ENCODE peak calls at places on chromosomes 1 and 21, in ten cellular contexts. X is stimulated activated naive CD4-positive, alpha-beta T cell; J is MM.1S; C is glutamatergic neuron; U is activated naive CD8-positive, alpha-beta T cell treated with anti-CD3 and anti-CD28 coated beads, Interleukin-2, amount 10 ng/mL, durations not matched to agents 7 days and 5 days; K is activated CD8-positive, alpha-beta memory T cell treated with anti-CD3 and anti-CD28 coated beads, Interleukin-2, amount 50 U/mL, for 4 hours; F is myocyte; M is hippocampal formation; Y is stimulated activated naive B cell treated with anti-CD40 and anti-IgM and Interleukin-4, amounts not matched to agents 10 μg/mL and 1 μg/mL and 100 μg/mL, for 72 hours; I is activated CD4-positive, alpha-beta T cell treated with anti-CD3 and anti-CD28 coated beads for 4 hours. N is an unnamed sample.

GRCh38 chr1:82564338-82564737 is 763.6 kb downstream of the ADGRL2 start:
- DNase-seq in X (no peak), J (no peak), C (no peak), U (no peak), K (no peak), F (no peak), M (no peak), Y (no peak), I (no peak), N (no peak)

GRCh38 chr1:214957330-214958137 is 125.0 kb upstream of the KCNK2 start:
- DNase-seq in X (no peak), J (no peak), C (no peak), U (no peak), K (no peak), F (peak; percentile 80), M (no peak), Y (no peak), I (no peak), N (no peak)

GRCh38 chr1:156430305-156430704 is 61.3 kb downstream of the RHBG start:
- DNase-seq in X (no peak), J (no peak), C (no peak), U (no peak), K (no peak), F (no peak), M (no peak), Y (no peak), I (no peak), N (peak; percentile 40)

GRCh38 chr1:186983327-186983726 is 154.6 kb downstream of the PLA2G4A start:
- DNase-seq in X (no peak), J (no peak), C (no peak), U (no peak), K (no peak), F (no peak), M (no peak), Y (no peak), I (no peak), N (no peak)

GRCh38 chr1:44025816-44026215 is 5.4 kb downstream of the SLC6A9 start:
- DNase-seq in X (no peak), J (no peak), C (no peak), U (no peak), K (no peak), F (no peak), M (no peak), Y (no peak), I (no peak), N (no peak)

GRCh38 chr1:177137814-177138213 is 26.7 kb downstream of the ASTN1 start:
- DNase-seq in X (no peak), J (no peak), C (no peak), U (no peak), K (no peak), F (no peak), M (no peak), Y (no peak), I (no peak), N (no peak)

GRCh38 chr1:31470794-31471315 is 57.8 kb downstream of the SERINC2 start:
- DNase-seq in X (no peak), J (no peak), C (no peak), U (no peak), K (no peak), F (no peak), M (no peak), Y (no peak), I (no peak), N (no peak)

GRCh38 chr1:23592209-23592905 is 33.1 kb upstream of the ID3 start:
- DNase-seq in X (no peak), J (no peak), C (no peak), U (no peak), K (no peak), F (peak; percentile 26), M (no peak), Y (no peak), I (no peak), N (no peak)

GRCh38 chr1:96236156-96236739 is 485.3 kb upstream of the PTBP2 start:
- DNase-seq in X (no peak), J (peak; percentile 15), C (no peak), U (no peak), K (no peak), F (peak; percentile 72), M (peak; percentile 54), Y (no peak), I (no peak), N (no peak)

GRCh38 chr21:26709090-26709489 is 136.0 kb upstream of the CYYR1 start:
- DNase-seq in X (no peak), J (no peak), C (no peak), U (no peak), K (no peak), F (no peak), M (no peak), Y (no peak), I (no peak), N (no peak)

GRCh38 chr1:43659785-43660184 is 9.8 kb downstream of the KDM4A start:
- DNase-seq in X (no peak), J (no peak), C (no peak), U (no peak), K (no peak), F (no peak), M (no peak), Y (no peak), I (no peak), N (no peak)

GRCh38 chr1:28193701-28194161 is 17.2 kb upstream of the PTAFR start:
- DNase-seq in X (no peak), J (no peak), C (no peak), U (peak; percentile 17), K (no peak), F (no peak), M (no peak), Y (no peak), I (no peak), N (no peak)

GRCh38 chr1:155069551-155070391 is 6.2 kb downstream of the EFNA4 start:
- DNase-seq in X (no peak), J (no peak), C (no peak), U (no peak), K (no peak), F (peak; percentile 78), M (no peak), Y (no peak), I (no peak), N (no peak)

GRCh38 chr1:7476861-7477534 is 294.1 kb upstream of the VAMP3 start:
- DNase-seq in X (no peak), J (no peak), C (no peak), U (no peak), K (no peak), F (no peak), M (no peak), Y (no peak), I (no peak), N (no peak)

GRCh38 chr1:43445618-43446387 is 7.9 kb downstream of the HYI start:
- DNase-seq in X (no peak), J (no peak), C (peak; percentile 0), U (no peak), K (no peak), F (no peak), M (no peak), Y (no peak), I (no peak), N (no peak)

GRCh38 chr1:203475012-203475981 is at the start of gene PRELP:
- DNase-seq in X (no peak), J (no peak), C (no peak), U (no peak), K (no peak), F (peak; percentile 43), M (peak; percentile 78), Y (no peak), I (no peak), N (no peak)

GRCh38 chr1:109392788-109393580 is 4.7 kb downstream of the SORT1 start:
- DNase-seq in X (no peak), J (no peak), C (no peak), U (no peak), K (no peak), F (peak; percentile 79), M (peak; percentile 82), Y (no peak), I (no peak), N (no peak)

GRCh38 chr1:17158961-17159360 is 39.7 kb upstream of the PADI2 start:
- DNase-seq in X (no peak), J (no peak), C (no peak), U (no peak), K (no peak), F (no peak), M (no peak), Y (no peak), I (no peak), N (no peak)

GRCh38 chr1:41764608-41765007 is 154.1 kb downstream of the HIVEP3 start:
- DNase-seq in X (no peak), J (no peak), C (no peak), U (no peak), K (no peak), F (no peak), M (peak; percentile 16), Y (no peak), I (no peak), N (peak; percentile 61)

GRCh38 chr1:222095606-222096475 is 354.0 kb upstream of the DUSP10 start:
- DNase-seq in X (peak; percentile 31), J (peak; percentile 50), C (peak; percentile 59), U (peak; percentile 55), K (peak; percentile 61), F (peak; percentile 55), M (no peak), Y (peak; percentile 30), I (peak; percentile 32), N (no peak)

N was measured in CD14-positive monocyte.